ENCODE peak calls at places on chromosome 18, in four cellular contexts. L, T, Y and U are unnamed samples.

GRCh38 chr18:7616661-7617060 is 49.5 kb downstream of the PTPRM start:
- DNase-seq in T (no peak), L (no peak), Y (no peak), U (no peak)

GRCh38 chr18:12491611-12492435 is 84.1 kb downstream of the PRELID3A start:
- DNase-seq in L (no peak), T (no peak), Y (peak), U (no peak)

GRCh38 chr18:75105551-75106254 is 103.2 kb downstream of the PTGR3 start:
- DNase-seq in L (no peak), T (no peak), Y (no peak), U (no peak)

GRCh38 chr18:8858888-8859511 is 153.6 kb downstream of the MTCL1 start:
- DNase-seq in T (peak), Y (no peak), L (no peak), U (no peak)

GRCh38 chr18:55861266-55861665 is 273.3 kb upstream of the TCF4 start:
- DNase-seq in Y (no peak), L (no peak), T (peak), U (peak)

GRCh38 chr18:29250843-29251242 is 1073.9 kb upstream of the CDH2 start:
- DNase-seq in L (no peak), Y (no peak), T (no peak), U (no peak)

GRCh38 chr18:45049548-45050307 is 369.0 kb downstream of the SETBP1 start:
- DNase-seq in T (no peak), L (no peak), Y (no peak), U (no peak)

GRCh38 chr18:46939337-46939963 is 22.0 kb downstream of the KATNAL2 start:
- DNase-seq in L (no peak), Y (no peak), T (peak), U (no peak)

GRCh38 chr18:5530623-5531022 is 13.2 kb downstream of the EPB41L3 start:
- DNase-seq in L (no peak), T (no peak), Y (no peak), U (no peak)

GRCh38 chr18:45103319-45104070 is 422.8 kb downstream of the SETBP1 start:
- DNase-seq in L (no peak), T (no peak), Y (no peak), U (no peak)

GRCh38 chr18:12657048-12657848 is 659 bp downstream of the SPIRE1 start:
- DNase-seq in L (peak), Y (peak), T (peak), U (peak)

GRCh38 chr18:11259421-11259820 is 110.1 kb upstream of the PIEZO2 start:
- DNase-seq in L (no peak), T (no peak), Y (no peak), U (no peak)

GRCh38 chr18:41126541-41127235 is 828.3 kb upstream of the PIK3C3 start:
- DNase-seq in L (no peak), T (no peak), Y (no peak), U (peak)

GRCh38 chr18:34493566-34494358 is 216.3 kb upstream of the DTNA start:
- DNase-seq in T (no peak), L (no peak), Y (no peak), U (peak)
- TF ChIP-seq POLR2A in T (no peak), L (no peak), Y (no peak), U (no peak)

GRCh38 chr18:76565238-76566173 is 70.5 kb upstream of the ZNF516 start:
- DNase-seq in L (no peak), T (peak), Y (peak), U (peak)
- TF ChIP-seq POLR2A in L (no peak), T (no peak), Y (no peak), U (no peak)

GRCh38 chr18:35376742-35377695 is at the start of gene ZNF396:
- DNase-seq in T (peak), L (peak), Y (peak), U (peak)
- TF ChIP-seq POLR2A in T (peak), L (no peak), Y (peak), U (no peak)

DNA sequence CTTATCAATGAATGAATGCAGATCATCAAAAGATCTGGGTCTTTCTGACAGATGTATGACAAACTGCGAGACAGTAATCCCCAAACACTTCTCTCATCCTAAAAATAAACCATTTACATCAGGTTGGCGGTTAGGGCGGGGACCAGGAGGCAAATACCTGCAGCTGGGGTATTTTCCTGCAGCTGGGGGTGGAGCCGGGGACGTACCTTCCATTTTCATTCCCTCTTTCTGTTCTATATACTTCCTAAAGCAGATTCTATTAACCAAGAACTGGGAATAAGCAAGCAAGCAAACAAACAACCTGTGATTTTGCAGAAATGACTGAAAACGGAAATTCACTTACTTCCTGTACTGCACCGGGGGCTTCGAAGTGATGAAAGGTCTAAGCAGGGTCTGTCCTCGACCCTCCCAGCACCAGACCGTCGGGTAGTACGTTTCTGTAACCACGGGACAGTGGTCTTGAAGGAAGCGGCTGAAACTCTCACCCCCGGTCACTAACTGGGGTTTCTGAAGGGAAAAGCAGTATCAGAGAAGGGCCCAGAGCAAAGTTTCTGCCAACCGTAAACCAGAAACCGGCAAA is 1.2 kb downstream of the ABHD3 start:
- DNase-seq in L (no peak), T (no peak), Y (peak), U (no peak)
- TF ChIP-seq POLR2A in L (no peak), T (no peak), Y (no peak), U (no peak)